ENCODE peak calls at places on chromosomes 13 and 19, in five cellular contexts. N, O, Q, D and W are unnamed samples.
A peak's percentile ranks its signal among the peaks of the same experiment; 100 is the strongest.

GRCh38 chr19:30374791-30375650 is 2.8 kb downstream of the ZNF536 start:
- DNase-seq in N (no peak), O (no peak), Q (no peak), D (peak; percentile 12), W (no peak)

GRCh38 chr13:112587359-112587766 is 590 bp downstream of the TUBGCP3 start:
- DNase-seq in N (peak; percentile 51), O (peak; percentile 91), Q (peak; percentile 65), D (peak; percentile 84), W (peak; percentile 88)

GRCh38 chr19:16899566-16900075 is 10.8 kb downstream of the F2RL3 start:
- DNase-seq in N (no peak), O (no peak), Q (peak; percentile 12), D (peak; percentile 62), W (peak; percentile 84)

GRCh38 chr13:65063753-65064152 is 2166.4 kb downstream of the PCDH9 start:
- DNase-seq in N (no peak), O (no peak), Q (no peak), D (no peak), W (no peak)

GRCh38 chr19:16626796-16627193 is 1.2 kb downstream of the MED26 start:
- DNase-seq in N (no peak), O (no peak), Q (no peak), D (no peak), W (no peak)

GRCh38 chr19:19587776-19588175 is 30.7 kb downstream of the PBX4 start:
- DNase-seq in N (no peak), O (no peak), Q (no peak), D (no peak), W (no peak)

GRCh38 chr19:13262450-13262849 is 112.2 kb downstream of the IER2 start:
- DNase-seq in N (no peak), O (no peak), Q (peak; percentile 57), D (peak; percentile 53), W (peak; percentile 70)

GRCh38 chr13:49838989-49839388 is 46.5 kb upstream of the KPNA3 start:
- DNase-seq in N (no peak), O (no peak), Q (no peak), D (no peak), W (no peak)

GRCh38 chr13:51905787-51906186 is 44.0 kb downstream of the CCDC70 start:
- DNase-seq in N (no peak), O (no peak), Q (no peak), D (no peak), W (no peak)